ENCODE peak calls at places on chromosome 19, in ten cellular contexts. J is RWPE1; V is Caco-2; L is cardiac muscle cell; F is dorsolateral prefrontal cortex; Q is heart right ventricle; E is AG10803; H is adrenal gland; T is vagina; P is CD4-positive, alpha-beta T cell. U is an unnamed sample.

GRCh38 chr19:19551862-19552192 is 13.8 kb downstream of the CILP2 start:
- DNase-seq in Q (no peak), T (no peak), J (no peak), P (no peak), L (peak), V (no peak), E (peak), F (no peak), H (no peak), U (no peak)

GRCh38 chr19:42325896-42326771 is 699 bp downstream of the MEGF8 start:
- DNase-seq in L (no peak), P (peak), H (peak), V (peak), T (no peak), Q (no peak), J (peak), E (no peak), F (no peak), U (no peak)

GRCh38 chr19:32743021-32743420 is 23.5 kb downstream of the TDRD12 start:
- DNase-seq in J (no peak), P (no peak), L (no peak), T (no peak), H (no peak), F (no peak), Q (no peak), E (no peak), V (no peak), U (no peak)

GRCh38 chr19:45692187-45693111 is at the start of gene QPCTL:
- DNase-seq in J (peak), V (peak), T (peak), E (peak), Q (peak), P (peak), L (peak), H (peak), F (peak), U (peak)

GRCh38 chr19:18496167-18496979 is 25.5 kb downstream of the ELL start:
- DNase-seq in L (peak), T (no peak), Q (no peak), H (no peak), J (peak), E (peak), V (no peak), P (peak), F (no peak), U (no peak)

GRCh38 chr19:1284293-1284978 is 1.2 kb upstream of the EFNA2 start:
- DNase-seq in L (no peak), P (no peak), H (no peak), F (no peak), T (no peak), E (no peak), J (no peak), Q (no peak), V (peak), U (no peak)

GRCh38 chr19:5987077-5987818 is 9.3 kb upstream of the RANBP3 start:
- DNase-seq in V (peak), P (peak), L (peak), H (peak), T (no peak), J (peak), F (peak), Q (peak), E (peak), U (peak)

GRCh38 chr19:13037161-13037560 is 41.9 kb downstream of the NFIX start:
- DNase-seq in P (no peak), H (no peak), L (peak), F (no peak), Q (no peak), T (no peak), J (peak), E (peak), V (no peak), U (no peak)

GRCh38 chr19:35908977-35909683 is 1.0 kb upstream of the TYROBP start:
- DNase-seq in T (no peak), H (peak), P (no peak), Q (peak), F (peak), L (no peak), E (no peak), V (no peak), J (no peak), U (no peak)

GRCh38 chr19:18414504-18415176 is 4.6 kb upstream of the SSBP4 start:
- DNase-seq in Q (no peak), P (no peak), H (peak), F (no peak), J (no peak), T (no peak), L (peak), E (no peak), V (no peak), U (no peak)

GRCh38 chr19:38985262-38985661 is 9.7 kb upstream of the FBXO17 start:
- DNase-seq in T (no peak), E (no peak), Q (no peak), H (no peak), V (no peak), F (no peak), P (no peak), J (no peak), L (no peak), U (no peak)

GRCh38 chr19:35309481-35310279 is 17.7 kb downstream of the MAG start:
- DNase-seq in L (peak), H (peak), V (peak), T (no peak), Q (peak), P (no peak), E (no peak), J (no peak), F (no peak), U (peak)

GRCh38 chr19:18659281-18660050 is 22.6 kb downstream of the KLHL26 start:
- DNase-seq in J (no peak), F (no peak), H (peak), E (peak), P (no peak), V (no peak), Q (peak), L (peak), T (no peak), U (no peak)

GRCh38 chr19:6519289-6519688 is 11.5 kb upstream of the TNFSF9 start:
- DNase-seq in T (no peak), P (no peak), V (no peak), L (peak), H (no peak), J (peak), F (no peak), E (peak), Q (no peak), U (no peak)

GRCh38 chr19:18718846-18719458 is 35.5 kb downstream of the CRTC1 start:
- DNase-seq in T (no peak), L (no peak), J (no peak), V (no peak), F (no peak), H (no peak), E (no peak), P (no peak), Q (no peak), U (no peak)

GRCh38 chr19:42420055-42420544 is 7.1 kb downstream of the LIPE start:
- DNase-seq in P (peak), V (peak), L (peak), H (peak), E (peak), Q (no peak), T (no peak), F (no peak), J (peak), U (no peak)

GRCh38 chr19:51440846-51441409 is 17.3 kb downstream of the SIGLEC8 start:
- DNase-seq in J (no peak), T (no peak), V (no peak), E (no peak), L (peak), H (no peak), F (no peak), P (no peak), Q (no peak), U (no peak)

GRCh38 chr19:39607561-39607960 is 5.2 kb downstream of the LGALS13 start:
- DNase-seq in L (no peak), H (no peak), F (no peak), T (no peak), J (no peak), P (no peak), V (no peak), Q (no peak), E (no peak), U (no peak)

GRCh38 chr19:35253316-35254286 is 4.8 kb downstream of the LSR start:
- DNase-seq in E (no peak), Q (no peak), V (no peak), T (peak), P (no peak), H (no peak), L (no peak), J (no peak), F (no peak), U (no peak)

GRCh38 chr19:56138069-56138468 is 3.0 kb upstream of the ZNF444 start:
- DNase-seq in Q (no peak), H (no peak), J (no peak), V (no peak), P (no peak), T (no peak), F (no peak), L (no peak), E (no peak), U (no peak)

GRCh38 chr19:46546194-46546896 is 50.7 kb upstream of the PNMA8B start:
- DNase-seq in T (no peak), P (no peak), J (peak), E (peak), V (peak), F (peak), Q (peak), H (peak), L (no peak), U (no peak)

GRCh38 chr19:42113641-42114348 is 18.5 kb downstream of the POU2F2 start:
- DNase-seq in T (no peak), J (peak), P (no peak), V (no peak), H (no peak), L (peak), Q (no peak), F (no peak), E (peak), U (no peak)

GRCh38 chr19:10839071-10840050 is 3.3 kb upstream of the TMED1 start:
- DNase-seq in V (no peak), Q (no peak), L (no peak), F (no peak), H (no peak), P (no peak), J (no peak), T (no peak), E (no peak), U (no peak)

GRCh38 chr19:1407662-1408299 is 395 bp downstream of the DAZAP1 start:
- DNase-seq in J (no peak), P (peak), H (peak), F (no peak), T (no peak), V (no peak), E (no peak), Q (no peak), L (no peak), U (peak)

GRCh38 chr19:13729859-13730258 is 34.5 kb upstream of the MRI1 start:
- DNase-seq in L (no peak), J (no peak), F (no peak), T (no peak), V (no peak), E (peak), Q (no peak), H (no peak), P (no peak), U (no peak)

GRCh38 chr19:56116606-56117005 is 4.5 kb downstream of the ZNF787 start:
- DNase-seq in P (no peak), L (no peak), V (no peak), E (no peak), J (no peak), H (no peak), T (no peak), Q (no peak), F (no peak), U (no peak)

GRCh38 chr19:10086904-10087256 is 763 bp downstream of the SHFL start:
- DNase-seq in T (peak), L (peak), P (peak), V (no peak), Q (no peak), F (no peak), H (no peak), J (no peak), E (no peak), U (no peak)

GRCh38 chr19:57803594-57804325 is 11.0 kb downstream of the ZNF552 start:
- DNase-seq in J (peak), L (peak), Q (no peak), F (no peak), P (no peak), V (no peak), E (peak), T (no peak), H (peak), U (peak)

GRCh38 chr19:50803633-50804419 is 13.6 kb downstream of the ACP4 start:
- DNase-seq in T (no peak), V (no peak), E (no peak), J (no peak), H (no peak), P (no peak), F (no peak), Q (no peak), L (peak), U (no peak)

DNA sequence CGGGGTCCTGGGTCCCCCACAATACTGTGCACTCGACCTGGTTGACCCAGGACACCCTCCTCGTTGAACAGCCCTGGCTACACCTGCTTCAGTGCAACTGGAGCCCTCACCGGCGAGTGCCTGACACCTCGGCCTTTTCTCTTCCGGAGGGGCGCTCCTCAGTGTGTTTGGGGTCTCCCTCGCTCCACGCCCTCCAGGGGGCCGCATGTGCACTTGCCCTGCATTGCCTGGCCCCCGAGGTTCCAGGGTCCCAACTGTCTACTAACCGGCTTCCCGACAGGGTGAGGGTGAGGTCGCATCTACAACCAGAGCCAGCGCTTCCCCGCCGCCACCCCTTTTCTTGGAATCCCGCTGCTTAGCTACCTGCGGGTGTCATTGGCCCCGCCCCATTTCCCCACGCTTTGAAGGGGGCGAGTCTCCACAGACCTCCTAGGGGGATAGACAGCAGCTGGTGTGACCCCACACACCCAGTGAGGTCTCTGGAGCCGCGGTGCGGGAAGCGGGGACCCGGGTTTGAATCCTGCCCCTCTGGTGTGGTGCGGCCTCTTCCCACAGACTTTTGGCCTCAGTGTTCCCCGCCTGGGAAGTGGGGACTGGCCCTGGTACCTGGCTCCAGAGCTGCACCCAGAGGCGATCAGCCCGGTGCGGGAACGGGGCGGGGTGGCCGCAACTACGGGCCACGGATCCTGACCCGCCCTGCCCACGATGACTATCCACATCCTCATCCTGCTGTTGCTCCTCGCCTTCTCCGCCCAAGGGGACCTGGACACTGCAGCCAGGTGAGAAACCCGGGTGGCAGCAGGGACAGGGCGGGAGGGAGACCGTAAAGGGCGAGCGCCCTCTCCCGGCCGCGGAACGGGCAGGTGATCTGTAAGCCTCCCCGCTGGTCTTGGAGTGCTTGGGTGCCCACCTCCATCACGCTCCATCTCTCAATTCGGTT is at the start of gene ADM5:
- DNase-seq in Q (no peak), E (no peak), L (peak), H (peak), P (peak), V (no peak), J (no peak), F (peak), T (no peak), U (peak)
- TF ChIP-seq CTCF in Q (peak), E (peak), L (peak), H (peak), P (peak), V (no peak), J (peak), F (peak), T (no peak), U (peak)

GRCh38 chr19:17296976-17297375 is 6.2 kb downstream of the ABHD8 start:
- DNase-seq in P (no peak), V (no peak), J (no peak), T (no peak), F (no peak), H (no peak), Q (no peak), E (no peak), L (no peak), U (no peak)

GRCh38 chr19:17293605-17294004 is 9.6 kb downstream of the ABHD8 start:
- DNase-seq in H (no peak), T (no peak), V (no peak), Q (no peak), F (no peak), E (no peak), J (no peak), P (no peak), L (no peak), U (no peak)

GRCh38 chr19:17292301-17293074 is 10.7 kb downstream of the ABHD8 start:
- DNase-seq in J (peak), T (no peak), V (peak), P (peak), L (peak), H (peak), F (peak), Q (peak), E (peak), U (peak)

GRCh38 chr19:17294051-17294891 is 9.0 kb downstream of the ABHD8 start:
- DNase-seq in F (no peak), T (no peak), H (peak), E (no peak), Q (no peak), J (peak), L (no peak), P (peak), V (peak), U (no peak)

DNA sequence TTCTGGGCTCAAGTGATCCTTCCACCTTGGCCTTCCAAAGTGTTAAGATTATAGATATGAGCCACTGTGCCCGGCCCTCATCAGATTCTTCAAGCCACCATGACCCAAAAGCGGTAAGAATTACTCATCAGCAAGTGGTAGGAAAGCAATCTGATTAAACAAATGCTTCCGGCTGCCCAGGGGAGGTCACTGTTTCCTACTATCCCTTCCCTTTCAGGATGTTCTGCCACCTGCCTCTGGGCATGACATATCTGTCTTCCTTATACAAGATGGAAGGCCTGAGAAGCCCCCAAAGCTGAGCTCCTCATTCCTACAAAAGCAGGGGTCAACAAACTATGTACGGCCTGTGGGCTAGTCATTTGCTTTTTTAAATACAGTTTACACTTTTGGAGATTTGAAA is 6.9 kb downstream of the ABHD8 start:
- DNase-seq in V (no peak), E (peak), L (no peak), P (no peak), J (peak), F (no peak), Q (no peak), T (no peak), H (peak), U (no peak)
- TF ChIP-seq CTCF in V (no peak), E (peak), L (no peak), P (no peak), J (peak), F (no peak), Q (no peak), T (no peak), H (no peak), U (no peak)

GRCh38 chr19:15368798-15369593 is 10.6 kb downstream of the AKAP8 start:
- DNase-seq in L (no peak), P (no peak), H (no peak), F (no peak), T (no peak), Q (no peak), V (no peak), E (no peak), J (no peak), U (no peak)

GRCh38 chr19:15369594-15369891 is 10.0 kb downstream of the AKAP8 start:
- DNase-seq in Q (no peak), L (no peak), V (no peak), E (no peak), J (no peak), T (no peak), F (no peak), H (no peak), P (no peak), U (no peak)

GRCh38 chr19:15368051-15368632 is 11.4 kb downstream of the AKAP8 start:
- DNase-seq in V (no peak), J (no peak), P (no peak), Q (no peak), L (no peak), H (no peak), F (no peak), T (no peak), E (no peak), U (no peak)

GRCh38 chr19:15367439-15367838 is 12.1 kb downstream of the AKAP8 start:
- DNase-seq in L (no peak), V (no peak), E (no peak), T (no peak), Q (peak), J (no peak), F (no peak), P (no peak), H (peak), U (no peak)

GRCh38 chr19:15365264-15365663 is 14.3 kb downstream of the AKAP8 start:
- DNase-seq in P (no peak), H (no peak), T (no peak), E (no peak), Q (no peak), F (no peak), L (no peak), J (no peak), V (no peak), U (no peak)
- TF ChIP-seq CTCF in P (no peak), H (no peak), T (no peak), E (no peak), Q (no peak), F (no peak), L (no peak), J (no peak), V (no peak), U (no peak)

GRCh38 chr19:37362733-37363132 is 8.2 kb upstream of the ZNF527 start:
- DNase-seq in J (no peak), L (peak), T (no peak), Q (no peak), V (peak), H (no peak), F (no peak), E (no peak), P (no peak), U (no peak)
- TF ChIP-seq CTCF in J (no peak), L (peak), T (no peak), Q (no peak), V (no peak), H (no peak), F (no peak), E (no peak), P (no peak), U (peak)

DNA sequence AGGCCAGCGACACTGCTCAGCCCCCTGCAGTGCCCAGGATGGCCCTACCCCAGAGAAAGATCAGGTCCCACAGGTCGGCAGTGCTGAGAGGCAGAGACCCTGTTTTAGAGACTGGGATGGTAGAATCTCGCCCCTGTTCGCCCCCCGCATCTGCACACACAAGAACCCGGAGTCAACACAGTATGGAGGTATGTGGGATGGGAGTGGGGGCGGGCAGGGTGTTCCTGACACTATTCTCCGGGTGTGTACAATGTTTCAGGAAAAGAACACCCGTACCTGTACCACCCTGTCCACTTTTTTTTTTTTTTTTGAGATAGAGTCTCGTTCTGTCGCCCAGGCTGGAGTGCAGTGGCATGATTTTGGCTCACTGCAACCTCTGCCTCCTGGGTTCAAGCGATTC is 19.3 kb downstream of the PIP5K1C start:
- DNase-seq in J (no peak), H (no peak), E (no peak), T (no peak), Q (no peak), F (no peak), L (no peak), P (no peak), V (no peak), U (no peak)
- TF ChIP-seq CTCF in J (no peak), H (no peak), E (no peak), T (no peak), Q (no peak), F (no peak), L (no peak), P (no peak), V (no peak), U (no peak)

GRCh38 chr19:7681336-7682174 is 922 bp downstream of the TRAPPC5 start:
- DNase-seq in J (peak), F (peak), H (peak), E (peak), T (no peak), Q (peak), V (peak), L (peak), P (peak), U (peak)
- TF ChIP-seq CTCF in J (peak), F (peak), H (peak), E (peak), T (peak), Q (peak), V (no peak), L (peak), P (peak), U (peak)

DNA sequence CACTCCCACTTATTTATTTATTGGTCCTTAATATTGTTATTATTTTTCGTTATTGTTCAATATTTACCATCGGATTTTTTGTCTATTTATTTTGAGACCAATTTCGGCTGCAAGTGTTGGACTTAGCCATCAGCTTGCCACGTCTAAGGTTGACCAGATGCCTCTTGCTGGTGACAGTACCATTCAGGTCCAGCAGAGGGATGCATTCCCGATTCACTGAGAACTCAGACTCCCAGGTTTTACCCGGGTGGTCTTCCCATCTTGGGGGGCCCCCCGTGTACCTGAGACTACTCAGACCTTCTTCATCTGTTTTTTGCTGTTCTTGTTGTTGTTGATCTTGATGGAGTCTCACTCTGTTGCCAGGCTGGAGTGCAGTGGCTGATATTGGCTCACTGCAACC is 1435.2 kb downstream of the UQCRFS1 start:
- DNase-seq in L (no peak), Q (no peak), E (no peak), T (no peak), J (no peak), H (no peak), P (no peak), F (no peak), V (peak), U (no peak)
- TF ChIP-seq CTCF in L (no peak), Q (no peak), E (no peak), T (no peak), J (no peak), H (no peak), P (no peak), F (no peak), V (peak), U (no peak)